ENCODE peak calls at places on chromosomes 7 and 10, in six cellular contexts. One of them, this sample, is unnamed.

GRCh38 chr7:21944616-21945373 is 904 bp downstream of the CDCA7L start:
- DNase-seq in MCF 10A: peak
- DNase-seq in non-pigmented ciliary epithelial cell: no peak
- DNase-seq in amniotic stem cell: no peak
- DNase-seq in astrocyte of the spinal cord: peak
- DNase-seq in NCI-H446 treated with DMSO at 0.1 percent for 48 hours: no peak
- DNase-seq in this sample: no peak

GRCh38 chr10:127145173-127145572 is 51.2 kb downstream of the INSYN2A start:
- DNase-seq in MCF 10A: peak
- DNase-seq in non-pigmented ciliary epithelial cell: no peak
- DNase-seq in amniotic stem cell: no peak
- DNase-seq in astrocyte of the spinal cord: peak
- DNase-seq in NCI-H446 treated with DMSO at 0.1 percent for 48 hours: no peak
- DNase-seq in this sample: no peak

GRCh38 chr10:114694735-114695134 is 36.7 kb upstream of the ABLIM1 start:
- DNase-seq in MCF 10A: peak
- DNase-seq in non-pigmented ciliary epithelial cell: no peak
- DNase-seq in amniotic stem cell: no peak
- DNase-seq in astrocyte of the spinal cord: no peak
- DNase-seq in NCI-H446 treated with DMSO at 0.1 percent for 48 hours: no peak
- DNase-seq in this sample: no peak

GRCh38 chr10:90742189-90742588 is 115.7 kb downstream of the HTR7 start:
- DNase-seq in MCF 10A: peak
- DNase-seq in non-pigmented ciliary epithelial cell: no peak
- DNase-seq in amniotic stem cell: peak
- DNase-seq in astrocyte of the spinal cord: peak
- DNase-seq in NCI-H446 treated with DMSO at 0.1 percent for 48 hours: no peak
- DNase-seq in this sample: no peak

GRCh38 chr7:99928994-99929729 is at the start of gene GJC3:
- DNase-seq in MCF 10A: peak
- DNase-seq in non-pigmented ciliary epithelial cell: no peak
- DNase-seq in amniotic stem cell: no peak
- DNase-seq in astrocyte of the spinal cord: peak
- DNase-seq in NCI-H446 treated with DMSO at 0.1 percent for 48 hours: no peak
- DNase-seq in this sample: no peak

GRCh38 chr10:22315455-22316285 is 518 bp upstream of the COMMD3 start:
- DNase-seq in MCF 10A: no peak
- DNase-seq in non-pigmented ciliary epithelial cell: no peak
- DNase-seq in amniotic stem cell: peak
- DNase-seq in astrocyte of the spinal cord: no peak
- DNase-seq in NCI-H446 treated with DMSO at 0.1 percent for 48 hours: peak
- DNase-seq in this sample: no peak

GRCh38 chr10:86267286-86268195 is 99.1 kb downstream of the GRID1 start:
- DNase-seq in MCF 10A: no peak
- DNase-seq in non-pigmented ciliary epithelial cell: no peak
- DNase-seq in amniotic stem cell: no peak
- DNase-seq in astrocyte of the spinal cord: no peak
- DNase-seq in NCI-H446 treated with DMSO at 0.1 percent for 48 hours: no peak
- DNase-seq in this sample: no peak

GRCh38 chr10:73003822-73004221 is 49.2 kb upstream of the PLA2G12B start:
- DNase-seq in MCF 10A: no peak
- DNase-seq in non-pigmented ciliary epithelial cell: no peak
- DNase-seq in amniotic stem cell: no peak
- DNase-seq in astrocyte of the spinal cord: no peak
- DNase-seq in NCI-H446 treated with DMSO at 0.1 percent for 48 hours: no peak
- DNase-seq in this sample: no peak

GRCh38 chr10:99008106-99008505 is 227.5 kb downstream of the HPSE2 start:
- DNase-seq in MCF 10A: no peak
- DNase-seq in non-pigmented ciliary epithelial cell: no peak
- DNase-seq in amniotic stem cell: no peak
- DNase-seq in astrocyte of the spinal cord: no peak
- DNase-seq in NCI-H446 treated with DMSO at 0.1 percent for 48 hours: no peak
- DNase-seq in this sample: no peak

GRCh38 chr10:49446031-49446430 is 50.1 kb upstream of the DRGX start:
- DNase-seq in MCF 10A: peak
- DNase-seq in non-pigmented ciliary epithelial cell: peak
- DNase-seq in amniotic stem cell: no peak
- DNase-seq in astrocyte of the spinal cord: peak
- DNase-seq in NCI-H446 treated with DMSO at 0.1 percent for 48 hours: no peak
- DNase-seq in this sample: peak

GRCh38 chr7:90269163-90269562 is 24.2 kb downstream of the CFAP69 start:
- DNase-seq in MCF 10A: no peak
- DNase-seq in non-pigmented ciliary epithelial cell: no peak
- DNase-seq in amniotic stem cell: no peak
- DNase-seq in astrocyte of the spinal cord: no peak
- DNase-seq in NCI-H446 treated with DMSO at 0.1 percent for 48 hours: no peak
- DNase-seq in this sample: no peak

GRCh38 chr7:22361320-22361719 is 4.4 kb upstream of the RAPGEF5 start:
- DNase-seq in MCF 10A: no peak
- DNase-seq in non-pigmented ciliary epithelial cell: no peak
- DNase-seq in amniotic stem cell: no peak
- DNase-seq in astrocyte of the spinal cord: no peak
- DNase-seq in NCI-H446 treated with DMSO at 0.1 percent for 48 hours: no peak
- DNase-seq in this sample: no peak

GRCh38 chr7:28980504-28981281 is 22.6 kb upstream of the TRIL start:
- DNase-seq in MCF 10A: no peak
- DNase-seq in non-pigmented ciliary epithelial cell: no peak
- DNase-seq in amniotic stem cell: no peak
- DNase-seq in astrocyte of the spinal cord: no peak
- DNase-seq in NCI-H446 treated with DMSO at 0.1 percent for 48 hours: no peak
- DNase-seq in this sample: no peak

This sample was measured in AG04449.